ENCODE peak calls at places on chromosomes 13 and 19, in nine cellular contexts. I is fibroblast of pulmonary artery, A is NCI-H748 treated with DMSO at 0.1 percent for 48 hours, Z is NCI-H510A treated with DMSO at 0.1 percent for 48 hours, B is WTC11, M is A172, N is C1 segment of cervical spinal cord, D is activated T-helper 1 cell treated with Interleukin-2 at 50 U/mL for 16 hours, W is T follicular helper cell. X is an unnamed sample.

GRCh38 chr13:92649140-92649813 is 577.3 kb upstream of the GPC6 start:
- DNase-seq in I (no peak), A (peak), Z (no peak), B (no peak), M (no peak), N (no peak), D (no peak), W (no peak), X (no peak)

GRCh38 chr13:40664100-40665060 is 2.1 kb downstream of the FOXO1 start:
- DNase-seq in I (peak), A (no peak), Z (no peak), B (peak), M (no peak), N (peak), D (peak), W (peak), X (no peak)

GRCh38 chr13:111853766-111854165 is 213.2 kb upstream of the SOX1 start:
- DNase-seq in I (no peak), A (peak), Z (peak), B (no peak), M (no peak), N (no peak), D (no peak), W (no peak), X (peak)

GRCh38 chr19:18649371-18650047 is 12.7 kb downstream of the KLHL26 start:
- DNase-seq in I (no peak), A (no peak), Z (peak), B (no peak), M (no peak), N (peak), D (no peak), W (no peak), X (no peak)

GRCh38 chr19:4380254-4380727 is 20.1 kb downstream of the SH3GL1 start:
- DNase-seq in I (no peak), A (no peak), Z (no peak), B (no peak), M (no peak), N (no peak), D (peak), W (no peak), X (no peak)

GRCh38 chr13:94656766-94657165 is 55.1 kb downstream of the GPR180 start:
- DNase-seq in I (peak), A (no peak), Z (no peak), B (no peak), M (peak), N (no peak), D (no peak), W (no peak), X (no peak)

GRCh38 chr19:50224986-50225747 is 21.7 kb downstream of the MYH14 start:
- DNase-seq in I (no peak), A (no peak), Z (no peak), B (no peak), M (no peak), N (peak), D (no peak), W (no peak), X (no peak)

GRCh38 chr19:7778081-7778480 is 15.0 kb downstream of the CLEC4M start:
- DNase-seq in I (no peak), A (no peak), Z (no peak), B (no peak), M (no peak), N (no peak), D (no peak), W (no peak), X (no peak)

GRCh38 chr19:6587093-6587820 is 3.7 kb downstream of the CD70 start:
- DNase-seq in I (no peak), A (no peak), Z (no peak), B (peak), M (no peak), N (no peak), D (no peak), W (no peak), X (no peak)

GRCh38 chr19:45800009-45800553 is 7.4 kb upstream of the DMWD start:
- DNase-seq in I (peak), A (no peak), Z (no peak), B (no peak), M (peak), N (no peak), D (no peak), W (no peak), X (no peak)

GRCh38 chr13:108084840-108085239 is 130.5 kb downstream of the LIG4 start:
- DNase-seq in I (no peak), A (no peak), Z (no peak), B (no peak), M (no peak), N (no peak), D (no peak), W (no peak), X (no peak)